ENCODE peak calls at places on chromosome 7, in seven cellular contexts. F, Z, U, I, P, L and R are unnamed samples. For H3K9me3, the result is how much of the 10 kb centered on the place peaks cover.

GRCh38 chr7:1975179-1975578 is 257.6 kb downstream of the MAD1L1 start:
- DNase-seq in F (no peak), Z (no peak), U (no peak), I (no peak), P (no peak), L (no peak), R (no peak)

GRCh38 chr7:30870821-30871518 is 40.7 kb upstream of the AQP1 start:
- DNase-seq in F (no peak), Z (no peak), U (no peak), I (no peak), P (no peak), L (no peak), R (no peak)

GRCh38 chr7:24573554-24574338 is 494 bp downstream of the PALS2 start:
- DNase-seq in F (peak), Z (peak), U (no peak), I (peak), P (peak), L (peak), R (peak)

GRCh38 chr7:258476-259190 is 31.3 kb upstream of the FOXL3 start:
- DNase-seq in F (no peak), Z (no peak), U (no peak), I (no peak), P (no peak), L (no peak), R (no peak)

GRCh38 chr7:69890081-69890369 is 291.8 kb downstream of the AUTS2 start:
- DNase-seq in F (no peak), Z (no peak), U (no peak), I (no peak), P (no peak), L (no peak), R (no peak)

GRCh38 chr7:68441610-68442009 is 1156.7 kb upstream of the AUTS2 start:
- DNase-seq in F (no peak), Z (no peak), U (no peak), I (no peak), P (no peak), L (no peak), R (no peak)

GRCh38 chr7:142104550-142105527 is 6.7 kb upstream of the MGAM2 start:
- DNase-seq in F (no peak), Z (no peak), U (no peak), I (peak), P (peak), L (no peak), R (no peak)

GRCh38 chr7:771241-772004 is 44.3 kb upstream of the PRKAR1B start:
- DNase-seq in F (peak), Z (no peak), U (no peak), I (peak), P (no peak), L (no peak), R (no peak)

GRCh38 chr7:552711-553636 is 33.3 kb upstream of the PDGFA start:
- DNase-seq in F (no peak), Z (no peak), U (no peak), I (no peak), P (no peak), L (no peak), R (no peak)

GRCh38 chr7:26584964-26585650 is 279.3 kb downstream of the SKAP2 start:
- DNase-seq in F (no peak), Z (peak), U (no peak), I (no peak), P (peak), L (no peak), R (no peak)

GRCh38 chr7:71286336-71286735 is 154.4 kb downstream of the GALNT17 start:
- DNase-seq in F (no peak), Z (no peak), U (no peak), I (no peak), P (no peak), L (no peak), R (peak)

GRCh38 chr7:134051020-134051419 is 76.1 kb upstream of the LRGUK start:
- DNase-seq in F (no peak), Z (no peak), U (no peak), I (no peak), P (no peak), L (no peak), R (no peak)

GRCh38 chr7:156612930-156613329 is 27.6 kb upstream of the RNF32 start:
- DNase-seq in F (no peak), Z (no peak), U (no peak), I (no peak), P (no peak), L (no peak), R (no peak)

GRCh38 chr7:130141161-130141857 is 63.9 kb downstream of the TMEM209 start:
- DNase-seq in F (peak), Z (peak), U (peak), I (peak), P (no peak), L (peak), R (peak)

GRCh38 chr7:130400120-130400572 is 19.9 kb downstream of the CPA1 start:
- DNase-seq in F (peak), Z (peak), U (no peak), I (peak), P (no peak), L (no peak), R (no peak)

GRCh38 chr7:150901160-150902035 is 49.1 kb downstream of the AOC1 start:
- DNase-seq in F (no peak), Z (no peak), U (no peak), I (no peak), P (peak), L (peak), R (no peak)

GRCh38 chr7:22730921-22731654 is 4.1 kb downstream of the IL6 start:
- DNase-seq in F (peak), Z (peak), U (no peak), I (peak), P (peak), L (no peak), R (no peak)

GRCh38 chr7:44268671-44269070 is 56.7 kb downstream of the CAMK2B start:
- DNase-seq in F (no peak), Z (no peak), U (no peak), I (no peak), P (no peak), L (no peak), R (no peak)

GRCh38 chr7:130721486-130722277 is 12.3 kb downstream of the KLF14 start:
- DNase-seq in F (peak), Z (peak), U (no peak), I (peak), P (peak), L (peak), R (peak)

GRCh38 chr7:553637-554111 is 34.0 kb upstream of the PDGFA start:
- DNase-seq in F (no peak), Z (no peak), U (no peak), I (no peak), P (no peak), L (no peak), R (no peak)

GRCh38 chr7:149669121-149669818 is 104.1 kb downstream of the ZNF467 start:
- DNase-seq in F (peak), Z (no peak), U (no peak), I (peak), P (peak), L (no peak), R (no peak)

GRCh38 chr7:5595545-5596045 is 172.0 kb upstream of the TNRC18 start:
- DNase-seq in F (peak), Z (peak), U (no peak), I (peak), P (peak), L (peak), R (no peak)

GRCh38 chr7:132560825-132561529 is 15.3 kb downstream of the PLXNA4 start:
- DNase-seq in F (no peak), Z (no peak), U (no peak), I (no peak), P (no peak), L (no peak), R (no peak)

GRCh38 chr7:107014381-107015023 is 30.0 kb upstream of the PRKAR2B start:
- DNase-seq in F (peak), Z (peak), U (no peak), I (peak), P (no peak), L (no peak), R (peak)

GRCh38 chr7:122307228-122307619 is 2.7 kb upstream of the FEZF1 start:
- DNase-seq in F (no peak), Z (no peak), U (no peak), I (no peak), P (no peak), L (no peak), R (peak)

GRCh38 chr7:75028299-75028698 is 45.3 kb downstream of the RCC1L start:
- DNase-seq in F (no peak), Z (no peak), U (no peak), I (no peak), P (no peak), L (peak), R (no peak)

GRCh38 chr7:99235925-99236324 is 28.0 kb upstream of the KPNA7 start:
- DNase-seq in F (no peak), Z (peak), U (no peak), I (no peak), P (no peak), L (no peak), R (no peak)

GRCh38 chr7:100865372-100865911 is 1.7 kb upstream of the TRIP6 start:
- DNase-seq in F (peak), Z (peak), U (no peak), I (peak), P (peak), L (no peak), R (no peak)

GRCh38 chr7:110591341-110591740 is 499.6 kb upstream of the LRRN3 start:
- DNase-seq in F (peak), Z (peak), U (no peak), I (peak), P (no peak), L (no peak), R (no peak)

GRCh38 chr7:39683216-39683845 is 60.0 kb downstream of the RALA start:
- DNase-seq in F (peak), Z (peak), U (no peak), I (peak), P (no peak), L (no peak), R (no peak)

GRCh38 chr7:44073664-44074348 is 8.4 kb upstream of the PGAM2 start:
- DNase-seq in F (peak), Z (peak), U (no peak), I (peak), P (peak), L (no peak), R (no peak)

DNA sequence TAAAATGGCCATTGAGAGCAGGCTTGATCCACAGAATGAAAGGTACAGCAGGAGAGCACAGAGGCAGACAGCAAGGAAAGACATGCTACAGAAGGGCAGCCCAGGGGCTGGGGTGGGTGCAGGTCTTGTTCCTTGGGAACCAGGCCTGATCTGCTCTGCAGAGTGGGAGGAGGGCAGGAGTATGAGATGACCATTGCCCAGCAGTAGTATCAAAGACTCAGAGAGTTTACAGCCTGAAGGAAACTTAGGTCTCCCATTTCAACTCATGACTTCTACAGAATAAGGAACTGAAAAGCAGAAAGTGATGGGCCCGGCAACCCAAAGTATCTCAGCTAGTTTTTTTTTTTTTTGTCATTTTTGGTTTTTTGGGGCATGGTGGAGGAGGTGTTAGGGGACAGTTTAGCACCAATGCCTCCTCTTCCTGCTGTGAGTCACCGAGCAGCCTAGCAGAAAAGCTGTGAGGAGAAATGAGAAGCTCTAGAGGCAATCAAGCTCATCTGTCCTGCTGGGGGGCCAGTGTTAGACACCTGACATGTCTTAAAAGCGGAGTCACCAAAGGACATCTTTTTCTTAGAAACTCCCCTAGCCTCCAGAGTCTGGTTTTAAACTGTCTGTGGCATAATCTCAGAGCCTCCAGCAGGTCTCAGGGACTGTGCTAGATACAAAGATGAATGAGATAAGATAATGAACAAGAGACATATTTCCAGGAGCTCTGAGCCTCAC is 34.3 kb upstream of the HERPUD2 start:
- DNase-seq in F (no peak), Z (no peak), U (no peak), I (no peak), P (no peak), L (no peak), R (no peak)
- H2AFZ ChIP-seq in F (no peak), Z (no peak), U (no peak), I (no peak), P (no peak), L (no peak), R (no peak)

GRCh38 chr7:157886711-157887110 is 549.9 kb downstream of the DNAJB6 start:
- DNase-seq in F (no peak), Z (no peak), U (no peak), I (no peak), P (no peak), L (no peak), R (no peak)
- H3K9me3 ChIP-seq in F (under half), Z (under half), U (under half), I (under half), P (under half), L (under half), R (under half)

GRCh38 chr7:47447621-47448349 is 134.1 kb downstream of the TNS3 start:
- DNase-seq in F (no peak), Z (no peak), U (no peak), I (no peak), P (no peak), L (no peak), R (no peak)

GRCh38 chr7:47448971-47449370 is 132.9 kb downstream of the TNS3 start:
- DNase-seq in F (no peak), Z (no peak), U (no peak), I (no peak), P (no peak), L (no peak), R (no peak)

GRCh38 chr7:47452295-47452694 is 129.6 kb downstream of the TNS3 start:
- DNase-seq in F (no peak), Z (no peak), U (no peak), I (no peak), P (no peak), L (no peak), R (no peak)

GRCh38 chr7:47451851-47452205 is 130.1 kb downstream of the TNS3 start:
- DNase-seq in F (peak), Z (peak), U (no peak), I (peak), P (no peak), L (no peak), R (no peak)

DNA sequence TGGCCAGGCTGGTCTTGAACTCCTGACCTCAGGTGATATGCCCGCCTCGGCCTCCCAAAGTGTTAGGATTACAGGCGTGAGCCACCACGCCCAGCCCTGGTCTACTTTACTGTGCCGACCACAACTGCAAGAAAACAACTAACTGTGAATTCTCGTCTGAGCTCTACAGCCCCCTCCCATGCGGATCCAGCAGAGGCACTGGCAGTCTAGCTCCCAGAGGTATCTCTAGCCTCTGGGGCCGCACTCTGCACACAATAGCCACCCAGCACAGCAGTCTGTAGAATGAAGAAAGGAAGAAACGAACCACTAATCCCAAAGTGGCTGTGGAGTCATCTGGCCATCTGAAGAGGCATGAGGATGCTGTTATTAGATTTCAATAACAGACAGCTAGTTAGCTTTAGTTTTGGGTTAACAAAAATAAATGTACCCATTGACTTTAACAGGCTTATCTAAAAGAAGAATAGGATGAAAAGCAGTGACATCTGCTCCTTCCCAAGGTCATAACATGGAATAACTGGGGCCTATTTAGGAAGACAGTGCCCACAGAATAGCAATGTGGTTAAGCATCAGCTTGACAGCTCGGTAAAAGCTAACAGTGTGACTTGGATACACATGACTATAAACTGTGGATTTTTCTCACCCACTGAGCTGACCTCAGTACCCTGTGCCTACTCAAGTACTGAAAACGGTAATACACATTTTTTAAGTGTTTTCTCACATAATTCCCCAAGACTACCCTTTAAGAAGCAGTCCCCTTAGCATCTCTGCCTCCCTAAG is 131.9 kb downstream of the TNS3 start:
- DNase-seq in F (peak), Z (peak), U (no peak), I (peak), P (no peak), L (no peak), R (peak)
- H2AFZ ChIP-seq in F (no peak), Z (no peak), U (no peak), I (no peak), P (no peak), L (no peak), R (no peak)

GRCh38 chr7:57388761-57389160 is 61.2 kb upstream of the ZNF716 start:
- DNase-seq in F (no peak), Z (no peak), U (no peak), I (no peak), P (no peak), L (no peak), R (no peak)
- H3K9me3 ChIP-seq in F (under half), Z (under half), U (half or more), I (under half), P (under half), L (under half), R (under half)

GRCh38 chr7:117133125-117133524 is 179.8 kb downstream of the ST7 start:
- DNase-seq in F (no peak), Z (no peak), U (no peak), I (no peak), P (no peak), L (no peak), R (no peak)
- H2AFZ ChIP-seq in F (no peak), Z (no peak), U (no peak), I (peak), P (peak), L (no peak), R (no peak)

GRCh38 chr7:154860621-154861375 is 142.1 kb downstream of the PAXIP1 start:
- DNase-seq in F (no peak), Z (no peak), U (no peak), I (no peak), P (no peak), L (no peak), R (no peak)

GRCh38 chr7:154857240-154857639 is 145.7 kb downstream of the PAXIP1 start:
- DNase-seq in F (no peak), Z (no peak), U (no peak), I (no peak), P (no peak), L (no peak), R (no peak)

GRCh38 chr7:154859747-154860620 is 142.9 kb downstream of the PAXIP1 start:
- DNase-seq in F (no peak), Z (no peak), U (no peak), I (no peak), P (no peak), L (no peak), R (no peak)

GRCh38 chr7:154857728-154858681 is 144.9 kb downstream of the PAXIP1 start:
- DNase-seq in F (no peak), Z (no peak), U (no peak), I (no peak), P (no peak), L (no peak), R (no peak)

DNA sequence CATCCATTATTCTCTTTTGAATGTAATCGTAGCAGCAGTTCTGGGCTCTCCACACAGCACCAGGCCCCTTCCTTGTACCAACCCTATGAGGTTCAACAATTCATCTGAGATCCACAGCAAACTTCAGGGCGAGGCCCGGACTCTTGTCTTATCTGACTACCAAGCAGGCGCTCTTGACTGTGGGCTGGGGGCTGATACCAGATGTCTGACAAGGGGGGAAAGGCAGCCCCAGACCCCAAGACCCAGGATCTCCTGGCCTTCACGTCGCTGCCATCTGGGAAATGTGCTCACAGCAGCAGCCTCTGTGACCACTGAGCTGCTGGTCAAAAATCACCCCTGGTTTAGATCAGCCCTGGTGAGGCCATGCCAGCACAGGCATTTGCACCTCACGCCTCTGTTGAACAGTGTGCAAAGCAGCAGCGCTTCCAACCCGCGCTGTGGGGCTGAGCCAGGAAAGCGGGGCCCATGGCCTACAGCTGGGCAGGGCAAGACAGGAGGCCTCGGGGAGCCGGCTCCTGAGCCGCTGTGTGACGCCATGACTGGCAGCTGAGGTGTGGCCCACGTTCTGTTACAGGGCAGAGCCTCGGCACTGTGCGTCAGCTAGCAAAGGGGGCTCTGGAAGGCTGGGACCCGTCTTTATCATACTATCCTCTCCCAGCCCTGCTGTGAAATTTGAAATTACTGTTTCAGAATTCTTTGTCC is 143.9 kb downstream of the PAXIP1 start:
- DNase-seq in F (no peak), Z (no peak), U (no peak), I (no peak), P (no peak), L (no peak), R (no peak)
- H3K9me3 ChIP-seq in F (under half), Z (under half), U (under half), I (under half), P (under half), L (under half), R (under half)

GRCh38 chr7:143126146-143126545 is 5.7 kb upstream of the PIP start:
- DNase-seq in F (no peak), Z (no peak), U (no peak), I (peak), P (peak), L (no peak), R (no peak)

GRCh38 chr7:143117395-143117794 is 14.5 kb upstream of the PIP start:
- DNase-seq in F (no peak), Z (no peak), U (no peak), I (no peak), P (no peak), L (no peak), R (no peak)

DNA sequence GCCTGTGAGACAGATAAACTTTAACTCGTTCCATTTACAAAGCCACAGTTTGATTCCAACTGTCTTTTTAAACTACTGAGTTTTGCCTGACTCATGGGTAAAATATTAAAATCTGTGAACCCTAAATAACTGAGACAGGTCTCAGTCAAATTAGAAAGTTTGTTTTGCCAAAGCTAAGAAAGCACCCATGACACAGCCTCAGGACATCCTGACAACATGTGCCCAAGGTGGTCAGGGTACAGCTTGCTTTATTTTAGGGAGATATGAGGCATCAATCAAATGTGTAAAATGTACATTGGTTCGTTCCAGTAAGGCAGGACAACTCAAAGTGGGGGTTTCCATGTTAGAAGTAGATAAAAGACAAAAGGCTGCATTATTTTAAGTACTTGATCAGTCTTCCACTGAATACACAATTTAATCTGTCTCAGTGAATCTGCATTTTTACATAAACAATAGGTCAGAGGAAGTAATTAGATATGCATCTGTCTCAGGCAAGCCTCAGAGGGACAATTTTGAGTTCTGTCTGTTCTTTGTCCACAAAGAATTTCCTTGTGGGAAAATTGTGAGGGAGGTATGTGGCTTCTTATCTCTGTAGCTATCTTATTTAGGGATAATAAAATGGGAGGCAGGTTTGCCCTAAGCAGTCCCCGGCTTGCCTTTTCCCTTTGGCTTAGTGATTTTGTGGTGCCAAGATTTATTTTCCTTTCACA is 11.0 kb upstream of the PIP start:
- DNase-seq in F (no peak), Z (no peak), U (no peak), I (no peak), P (no peak), L (no peak), R (no peak)
- H2AFZ ChIP-seq in F (no peak), Z (no peak), U (no peak), I (no peak), P (no peak), L (no peak), R (no peak)